ENCODE peak calls at places on chromosomes 12 and 14, in six cellular contexts. L, X, V, T, J and Q are unnamed samples.

GRCh38 chr14:66099931-66100330 is 386.2 kb upstream of the CCDC196 start:
- DNase-seq in L (no peak), X (no peak), V (no peak), T (no peak), J (no peak), Q (no peak)

GRCh38 chr14:36194645-36195044 is 18.1 kb upstream of the PTCSC3 start:
- DNase-seq in L (no peak), X (no peak), V (no peak), T (no peak), J (no peak), Q (no peak)

GRCh38 chr14:85798852-85799251 is 268.9 kb downstream of the FLRT2 start:
- DNase-seq in L (no peak), X (no peak), V (no peak), T (no peak), J (no peak), Q (no peak)

GRCh38 chr12:68610435-68611093 is at the start of gene RAP1B:
- DNase-seq in L (peak; percentile 92), X (peak; percentile 98), V (peak; percentile 94), T (peak; percentile 86), J (peak; percentile 82), Q (peak; percentile 88)

GRCh38 chr12:65937181-65937641 is 112.9 kb downstream of the HMGA2 start:
- DNase-seq in L (peak; percentile 52), X (no peak), V (no peak), T (no peak), J (peak; percentile 76), Q (no peak)

GRCh38 chr12:110582286-110583136 is 607 bp downstream of the PPTC7 start:
- DNase-seq in L (peak; percentile 36), X (peak; percentile 95), V (peak; percentile 80), T (peak; percentile 79), J (peak; percentile 9), Q (peak; percentile 62)

GRCh38 chr14:105862581-105863239 is 336.3 kb downstream of the TMEM121 start:
- DNase-seq in L (no peak), X (peak; percentile 76), V (no peak), T (no peak), J (no peak), Q (no peak)

GRCh38 chr14:29752221-29752923 is 175.3 kb downstream of the PRKD1 start:
- DNase-seq in L (no peak), X (no peak), V (no peak), T (no peak), J (no peak), Q (no peak)

GRCh38 chr12:12803186-12803585 is 10.0 kb upstream of the DDX47 start:
- DNase-seq in L (peak; percentile 73), X (no peak), V (peak; percentile 76), T (peak; percentile 7), J (peak; percentile 74), Q (no peak)

GRCh38 chr12:4137441-4137840 is 136.1 kb upstream of the CCND2 start:
- DNase-seq in L (no peak), X (no peak), V (no peak), T (no peak), J (no peak), Q (no peak)